ENCODE peak calls at places on chromosomes 3 and 15, in four cellular contexts. A is psoas muscle, Y is occipital lobe, S is cerebellum. Z is an unnamed sample.

GRCh38 chr15:64092864-64093626 is 593 bp downstream of the CIAO2A start:
- DNase-seq in S (peak), Y (no peak), A (peak), Z (no peak)

GRCh38 chr3:177894021-177894690 is 642.1 kb upstream of the KCNMB2 start:
- DNase-seq in A (no peak), Y (no peak), S (no peak), Z (no peak)

GRCh38 chr3:69999191-70000027 is at the start of gene SAMMSON:
- DNase-seq in S (no peak), Y (no peak), A (no peak), Z (no peak)

GRCh38 chr3:135159848-135160247 is 364.8 kb downstream of the EPHB1 start:
- DNase-seq in A (no peak), Y (no peak), S (no peak), Z (no peak)

GRCh38 chr3:24494616-24495333 is at the start of gene THRB:
- DNase-seq in A (peak), Y (peak), S (peak), Z (no peak)

GRCh38 chr3:115673860-115674259 is 50.5 kb downstream of the GAP43 start:
- DNase-seq in S (no peak), Y (no peak), A (no peak), Z (no peak)

GRCh38 chr15:90234519-90234988 is 545 bp downstream of the GDPGP1 start:
- DNase-seq in Y (no peak), A (no peak), S (no peak), Z (no peak)

GRCh38 chr15:100966997-100967396 is 47.8 kb downstream of the LRRK1 start:
- DNase-seq in A (no peak), S (no peak), Y (no peak), Z (no peak)

GRCh38 chr3:43512749-43513404 is 108.9 kb downstream of the ANO10 start:
- DNase-seq in A (no peak), S (no peak), Y (no peak), Z (no peak)

GRCh38 chr3:194320744-194321243 is 30.3 kb downstream of the CPN2 start:
- DNase-seq in S (no peak), Y (no peak), A (no peak), Z (no peak)

GRCh38 chr15:29550834-29551465 is 271.3 kb downstream of the TJP1 start:
- DNase-seq in S (peak), A (no peak), Y (no peak), Z (no peak)

GRCh38 chr15:62413786-62414185 is 248.7 kb upstream of the C2CD4B start:
- DNase-seq in A (no peak), Y (no peak), S (no peak), Z (peak)

GRCh38 chr15:70035719-70036077 is 62.0 kb downstream of the TLE3 start:
- DNase-seq in S (no peak), Y (no peak), A (no peak), Z (no peak)

GRCh38 chr3:62365311-62366092 is 7.8 kb downstream of the FEZF2 start:
- DNase-seq in S (no peak), Y (no peak), A (no peak), Z (no peak)

GRCh38 chr15:57591822-57592367 is at the start of gene MYZAP:
- DNase-seq in S (peak), A (peak), Y (no peak), Z (no peak)

GRCh38 chr3:69784854-69785523 is 45.7 kb downstream of the MITF start:
- DNase-seq in S (no peak), Y (no peak), A (peak), Z (peak)

GRCh38 chr3:42273351-42273750 is 7.4 kb upstream of the CCK start:
- DNase-seq in A (no peak), Y (no peak), S (no peak), Z (no peak)

GRCh38 chr15:84886211-84886983 is 1.9 kb downstream of the SLC28A1 start:
- DNase-seq in S (no peak), Y (no peak), A (no peak), Z (no peak)

GRCh38 chr3:38717603-38718240 is 68.2 kb upstream of the SCN5A start:
- DNase-seq in A (no peak), S (no peak), Y (peak), Z (no peak)

GRCh38 chr3:189160519-189161309 is 11.1 kb upstream of the TPRG1 start:
- DNase-seq in A (no peak), Y (no peak), S (no peak), Z (no peak)

GRCh38 chr3:181417748-181418147 is 294.0 kb upstream of the SOX2 start:
- DNase-seq in S (no peak), Y (peak), A (no peak), Z (no peak)

GRCh38 chr15:40330368-40330836 is 6.9 kb downstream of the INAFM2 start:
- DNase-seq in A (no peak), S (no peak), Y (no peak), Z (no peak)

GRCh38 chr15:61383421-61383820 is 154.3 kb upstream of the RORA start:
- DNase-seq in A (no peak), S (no peak), Y (no peak), Z (peak)

GRCh38 chr15:33194704-33195261 is at the start of gene FMN1:
- DNase-seq in S (peak), A (peak), Y (peak), Z (peak)

GRCh38 chr3:152243301-152243711 is 25.4 kb upstream of the MBNL1 start:
- DNase-seq in S (no peak), A (no peak), Y (no peak), Z (no peak)

GRCh38 chr3:56593455-56594158 is 36.6 kb downstream of the CCDC66 start:
- DNase-seq in Y (no peak), A (no peak), S (no peak), Z (no peak)